ENCODE peak calls at places on chromosomes 12 and 14, in ten cellular contexts. M is esophagus muscularis mucosa, E is HCT116, G is Panc1, D is H1, J is GM12892, C is endothelial cell of umbilical vein, Y is prostate gland, P is sigmoid colon, X is K562. L is an unnamed sample.

GRCh38 chr12:79421236-79421740 is 269.5 kb downstream of the PAWR start:
- DNase-seq in M (no peak), E (no peak), G (no peak), D (no peak), J (no peak), C (peak; percentile 15), Y (no peak), P (no peak), X (no peak), L (no peak)

GRCh38 chr12:88267630-88268029 is 125.5 kb downstream of the TMTC3 start:
- DNase-seq in M (no peak), E (no peak), G (no peak), D (no peak), J (no peak), C (no peak), Y (no peak), P (no peak), X (no peak), L (no peak)

GRCh38 chr14:77508249-77508648 is 9.6 kb upstream of the ISM2 start:
- DNase-seq in M (no peak), E (no peak), G (no peak), D (no peak), J (no peak), C (no peak), Y (no peak), P (no peak), X (no peak), L (no peak)

GRCh38 chr12:64608901-64609542 is 1.3 kb upstream of the RASSF3 start:
- DNase-seq in M (no peak), E (peak; percentile 81), G (peak; percentile 83), D (no peak), J (peak; percentile 41), C (peak; percentile 80), Y (peak; percentile 54), P (no peak), X (peak; percentile 83), L (peak; percentile 45)

GRCh38 chr12:102634216-102634615 is 153.9 kb upstream of the IGF1 start:
- DNase-seq in M (no peak), E (no peak), G (no peak), D (no peak), J (no peak), C (no peak), Y (no peak), P (no peak), X (no peak), L (no peak)

GRCh38 chr12:91920276-91920675 is 225.4 kb downstream of the BTG1 start:
- DNase-seq in M (no peak), E (no peak), G (no peak), D (no peak), J (no peak), C (peak; percentile 14), Y (no peak), P (no peak), X (peak; percentile 45), L (no peak)

GRCh38 chr12:102960766-102961487 is 3.5 kb downstream of the ASCL1 start:
- DNase-seq in M (no peak), E (no peak), G (no peak), D (no peak), J (no peak), C (no peak), Y (no peak), P (no peak), X (no peak), L (no peak)

GRCh38 chr12:389138-390096 is at the start of gene KDM5A:
- DNase-seq in M (peak; percentile 98), E (peak; percentile 90), G (peak; percentile 68), D (peak; percentile 29), J (peak; percentile 70), C (peak; percentile 94), Y (peak; percentile 89), P (peak; percentile 95), X (peak; percentile 89), L (peak; percentile 70)

GRCh38 chr14:35205737-35206136 is 83.4 kb downstream of the PRORP start:
- DNase-seq in M (no peak), E (no peak), G (no peak), D (no peak), J (no peak), C (no peak), Y (no peak), P (no peak), X (no peak), L (no peak)

GRCh38 chr14:31510222-31510621 is 22.4 kb upstream of the GPR33 start:
- DNase-seq in M (no peak), E (peak; percentile 27), G (peak; percentile 2), D (no peak), J (no peak), C (peak; percentile 38), Y (no peak), P (no peak), X (peak; percentile 9), L (no peak)

GRCh38 chr12:69415471-69416275 is 54.5 kb upstream of the FRS2 start:
- DNase-seq in M (no peak), E (peak; percentile 13), G (no peak), D (peak; percentile 31), J (no peak), C (peak; percentile 70), Y (peak; percentile 36), P (peak; percentile 70), X (peak; percentile 55), L (no peak)
- TF ChIP-seq POLR2AphosphoS5 in M (peak; percentile 67), E (no peak), G (no peak), D (no peak), J (no peak), C (no peak), Y (peak; percentile 40), P (no peak), X (no peak), L (no peak)

GRCh38 chr14:61337893-61338292 is 16.5 kb downstream of the PRKCH start:
- DNase-seq in M (no peak), E (no peak), G (no peak), D (no peak), J (no peak), C (peak; percentile 86), Y (no peak), P (no peak), X (no peak), L (no peak)

GRCh38 chr14:61332658-61333029 is 11.3 kb downstream of the PRKCH start:
- DNase-seq in M (no peak), E (no peak), G (no peak), D (no peak), J (no peak), C (no peak), Y (no peak), P (no peak), X (no peak), L (no peak)

GRCh38 chr14:61334197-61334701 is 12.9 kb downstream of the PRKCH start:
- DNase-seq in M (no peak), E (no peak), G (no peak), D (no peak), J (no peak), C (peak; percentile 32), Y (no peak), P (no peak), X (no peak), L (no peak)

GRCh38 chr14:61335876-61336275 is 14.5 kb downstream of the PRKCH start:
- DNase-seq in M (no peak), E (no peak), G (no peak), D (no peak), J (no peak), C (no peak), Y (no peak), P (no peak), X (no peak), L (no peak)

DNA sequence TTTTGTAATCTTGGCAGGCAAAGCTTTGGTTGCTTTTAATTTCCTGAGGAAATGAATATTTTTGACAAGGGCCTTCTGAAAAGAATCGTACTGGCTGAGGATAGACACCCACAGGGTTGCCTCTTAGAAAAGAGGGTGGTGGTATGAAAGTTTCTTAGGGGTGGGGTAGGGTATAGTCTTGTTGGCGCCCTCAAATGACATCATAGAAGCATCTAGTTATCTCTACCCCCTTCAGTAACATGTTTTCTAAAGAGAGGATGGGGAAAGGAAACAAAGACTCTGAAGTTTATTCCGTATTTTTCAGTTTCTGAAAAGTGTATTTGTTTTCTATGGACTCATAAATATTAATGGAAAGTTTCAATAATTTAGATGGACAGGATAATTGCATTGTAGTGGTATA is 13.7 kb downstream of the PRKCH start:
- DNase-seq in M (no peak), E (no peak), G (no peak), D (no peak), J (no peak), C (no peak), Y (no peak), P (no peak), X (no peak), L (no peak)
- TF ChIP-seq POLR2AphosphoS5 in M (no peak), E (no peak), G (no peak), D (no peak), J (no peak), C (no peak), Y (no peak), P (no peak), X (no peak), L (no peak)

DNA sequence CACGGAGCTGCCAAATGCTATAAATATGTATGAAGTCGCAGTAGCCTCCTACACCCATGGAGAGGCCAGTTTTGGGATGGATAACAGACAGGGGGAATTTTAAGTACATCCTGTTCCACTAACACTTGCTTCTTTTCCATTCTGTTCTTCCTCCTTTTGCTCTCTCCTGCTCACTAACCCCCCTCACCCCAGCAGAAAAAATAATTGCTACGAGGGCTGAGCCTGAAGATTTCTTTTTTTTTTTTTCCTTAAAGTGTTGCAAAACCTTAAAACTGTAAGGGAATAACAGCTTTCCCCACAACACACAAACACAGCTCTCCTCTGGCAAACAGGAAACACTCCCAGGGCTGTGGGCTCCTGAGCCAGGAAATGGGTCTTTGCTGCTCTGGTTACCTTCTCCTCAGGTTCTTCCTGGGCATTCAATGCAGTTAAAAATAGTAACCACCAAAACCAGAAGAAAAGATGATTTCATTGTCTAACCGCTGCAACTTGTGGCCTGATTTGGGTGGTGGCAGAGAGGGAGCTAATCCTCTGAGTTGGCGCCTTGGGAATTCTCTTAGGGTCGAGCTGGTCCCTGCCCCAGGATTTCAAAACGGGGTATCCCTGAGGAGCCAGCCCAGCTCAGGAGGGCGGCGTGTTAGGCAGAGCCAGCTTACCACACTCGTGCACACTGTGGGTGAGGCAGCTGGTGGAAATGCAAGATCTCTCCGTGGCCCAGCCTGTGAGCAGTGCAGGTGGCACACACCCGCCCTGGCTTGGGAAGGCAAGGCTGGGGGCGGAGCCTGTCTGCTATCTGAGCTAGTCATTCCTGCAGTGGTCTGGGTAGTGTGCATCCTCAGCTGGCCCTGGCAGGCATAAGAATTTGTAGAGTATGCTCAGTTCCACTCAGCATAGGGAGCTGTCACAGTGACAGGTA is 17.1 kb upstream of the EMP1 start:
- DNase-seq in M (peak; percentile 91), E (no peak), G (no peak), D (no peak), J (no peak), C (no peak), Y (peak; percentile 12), P (peak; percentile 74), X (no peak), L (no peak)
- TF ChIP-seq POLR2AphosphoS5 in M (no peak), E (peak; percentile 37), G (no peak), D (no peak), J (no peak), C (no peak), Y (no peak), P (no peak), X (no peak), L (no peak)

DNA sequence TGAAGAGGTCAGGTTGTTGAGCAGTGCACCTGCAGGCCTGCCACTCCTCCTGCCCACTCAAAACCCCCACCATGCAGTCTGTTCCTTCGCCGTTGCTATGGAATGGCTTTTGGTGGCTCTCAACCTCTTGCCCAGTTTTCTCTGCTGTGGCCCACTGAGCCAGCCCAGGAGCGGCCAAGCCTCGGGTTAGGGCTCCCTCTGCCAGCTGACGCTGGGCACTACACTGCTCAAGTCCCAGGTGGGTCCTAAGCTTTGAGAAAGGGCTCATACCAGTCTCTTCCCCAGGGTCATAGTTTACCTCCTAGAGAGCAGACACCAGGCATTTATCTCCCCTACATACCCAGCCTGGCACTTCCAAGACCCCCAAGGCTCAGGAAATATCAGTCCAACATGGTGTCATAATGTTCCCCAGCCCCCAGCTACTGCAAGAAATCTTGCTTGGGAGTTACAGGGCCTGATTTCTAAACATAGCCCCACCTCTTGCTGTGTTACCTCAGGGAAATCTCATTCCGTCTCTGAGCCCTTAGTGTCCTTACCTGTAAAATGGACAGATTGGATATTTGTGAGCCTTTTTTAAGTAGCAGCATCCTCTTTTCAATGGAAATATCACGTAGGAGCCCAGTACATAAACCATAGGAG is 59.4 kb downstream of the TSPAN11 start:
- DNase-seq in M (no peak), E (peak; percentile 27), G (peak; percentile 30), D (peak; percentile 44), J (peak; percentile 61), C (peak; percentile 65), Y (peak; percentile 33), P (no peak), X (peak; percentile 30), L (peak; percentile 81)
- TF ChIP-seq POLR2AphosphoS5 in M (no peak), E (no peak), G (no peak), D (no peak), J (no peak), C (no peak), Y (peak; percentile 16), P (no peak), X (no peak), L (no peak)